ENCODE peak calls at places on chromosomes 16 and 17, in nine cellular contexts. N is activated T-helper 2 cell treated with anti-CD3 and anti-CD28 coated beads, Interferon-gamma antibody, Interleukin-2, Interleukin-4, amounts not matched to agents 10 μg/mL and 5 μg/mL and 100 μg/mL, durations not matched to agents 14 hours and 24 hours and 36 hours; L is AG09319; F is nucleus accumbens; U is stimulated activated CD4-positive, alpha-beta T cell treated with anti-CD3 and anti-CD28 coated beads, TNF-alpha, amount 100 ng/mL, for 48 hours; O is T-helper 1 cell; H is upper lobe of right lung; K is lung microvascular endothelial cell; Y is GM23248. A is an unnamed sample.
A peak's percentile ranks its signal among the peaks of the same experiment; 100 is the strongest.

GRCh38 chr17:41928693-41929251 is 1.6 kb upstream of the ODAD4 start:
- DNase-seq in K (no peak), N (no peak), F (no peak), H (no peak), O (no peak), Y (no peak), L (no peak), U (no peak), A (no peak)

GRCh38 chr17:81412490-81413093 is 17.3 kb downstream of the BAHCC1 start:
- DNase-seq in L (no peak), Y (no peak), F (no peak), K (peak; percentile 48), N (no peak), H (no peak), O (no peak), U (peak; percentile 41), A (no peak)

GRCh38 chr16:19745286-19746018 is 27.4 kb downstream of the IQCK start:
- DNase-seq in U (no peak), F (no peak), N (no peak), H (no peak), L (peak; percentile 11), K (no peak), O (no peak), Y (peak; percentile 62), A (no peak)

GRCh38 chr17:55023626-55024025 is 55.1 kb downstream of the STXBP4 start:
- DNase-seq in Y (no peak), K (no peak), H (no peak), N (no peak), L (no peak), U (no peak), O (no peak), F (no peak), A (no peak)

GRCh38 chr17:56819431-56820145 is 14.1 kb downstream of the C17orf67 start:
- DNase-seq in H (no peak), U (peak; percentile 71), K (peak; percentile 78), Y (peak; percentile 71), N (peak; percentile 63), F (peak; percentile 38), L (no peak), O (peak; percentile 68), A (peak; percentile 2)

GRCh38 chr17:44628234-44629188 is 27.8 kb upstream of the MEIOC start:
- DNase-seq in F (peak; percentile 47), H (no peak), U (no peak), L (no peak), K (peak; percentile 6), N (no peak), Y (no peak), O (no peak), A (no peak)

GRCh38 chr17:2958706-2959222 is 104.6 kb downstream of the OR1D5 start:
- DNase-seq in F (no peak), O (no peak), K (no peak), U (no peak), Y (no peak), L (no peak), H (peak; percentile 10), N (no peak), A (no peak)

GRCh38 chr16:74901606-74902005 is 83.3 kb downstream of the WDR59 start:
- DNase-seq in F (no peak), Y (no peak), N (no peak), K (no peak), L (no peak), O (no peak), H (no peak), U (no peak), A (no peak)

GRCh38 chr16:51853586-51853985 is 693.4 kb downstream of the TOX3 start:
- DNase-seq in N (no peak), U (no peak), L (no peak), Y (no peak), H (no peak), K (no peak), O (no peak), F (no peak), A (no peak)

GRCh38 chr17:75758131-75758905 is 6.7 kb downstream of the GALK1 start:
- DNase-seq in N (no peak), F (no peak), K (no peak), L (no peak), U (no peak), O (no peak), H (no peak), Y (no peak), A (no peak)

GRCh38 chr16:64417711-64418227 is 704.1 kb downstream of the CDH11 start:
- DNase-seq in H (no peak), N (no peak), K (peak; percentile 8), U (no peak), L (peak; percentile 75), Y (peak; percentile 72), F (no peak), O (no peak), A (no peak)

GRCh38 chr16:80480664-80481063 is 60.1 kb upstream of the DYNLRB2 start:
- DNase-seq in Y (no peak), O (no peak), U (no peak), H (no peak), L (no peak), F (no peak), N (no peak), K (no peak), A (no peak)

GRCh38 chr17:54196751-54197150 is 374.0 kb downstream of the KIF2B start:
- DNase-seq in O (no peak), N (no peak), H (no peak), Y (no peak), U (no peak), K (no peak), F (no peak), L (no peak), A (no peak)

GRCh38 chr16:83305092-83305491 is 502.7 kb upstream of the HSBP1 start:
- DNase-seq in H (no peak), Y (peak; percentile 93), O (no peak), L (peak; percentile 54), N (no peak), K (peak; percentile 96), F (no peak), U (no peak), A (no peak)

GRCh38 chr17:74569392-74570003 is 2.2 kb upstream of the CD300H start:
- DNase-seq in Y (peak; percentile 98), U (peak; percentile 14), O (no peak), F (no peak), N (no peak), L (peak; percentile 63), H (no peak), K (peak; percentile 8), A (no peak)

GRCh38 chr17:50634123-50634914 is at the start of gene ABCC3:
- DNase-seq in Y (peak; percentile 68), K (no peak), L (no peak), N (no peak), H (peak; percentile 89), F (no peak), U (no peak), O (no peak), A (no peak)

GRCh38 chr16:23587726-23588125 is 8.4 kb downstream of the NDUFAB1 start:
- DNase-seq in Y (peak; percentile 85), N (no peak), K (peak; percentile 64), U (no peak), F (no peak), O (no peak), H (no peak), L (peak; percentile 12), A (no peak)

GRCh38 chr17:8839410-8839935 is 28.0 kb downstream of the PIK3R6 start:
- DNase-seq in F (no peak), U (no peak), N (no peak), H (no peak), O (no peak), L (no peak), Y (no peak), K (no peak), A (no peak)

GRCh38 chr17:82536220-82537201 is 17.0 kb downstream of the FOXK2 start:
- DNase-seq in U (no peak), L (no peak), Y (peak; percentile 88), H (no peak), K (peak; percentile 92), O (no peak), F (no peak), N (no peak), A (no peak)

GRCh38 chr17:57121308-57122042 is 36.4 kb downstream of the AKAP1 start:
- DNase-seq in K (peak; percentile 43), Y (peak; percentile 66), L (no peak), U (no peak), N (no peak), H (no peak), O (no peak), F (peak; percentile 3), A (no peak)

GRCh38 chr16:88900653-88901052 is 34.2 kb upstream of the PABPN1L start:
- DNase-seq in K (no peak), H (peak; percentile 76), O (no peak), U (no peak), Y (no peak), L (no peak), F (no peak), N (no peak), A (no peak)

GRCh38 chr17:68497885-68498319 is 14.3 kb upstream of the PRKAR1A start:
- DNase-seq in Y (no peak), N (no peak), L (no peak), F (no peak), H (no peak), K (no peak), O (no peak), U (no peak), A (no peak)

GRCh38 chr17:795721-796120 is 13.6 kb downstream of the MRM3 start:
- DNase-seq in N (no peak), Y (no peak), K (no peak), L (no peak), H (no peak), F (no peak), O (no peak), U (no peak), A (no peak)

GRCh38 chr16:57694556-57695377 is at the start of gene DRC7:
- DNase-seq in L (no peak), F (peak; percentile 49), N (no peak), H (no peak), U (no peak), O (no peak), Y (peak; percentile 38), K (peak; percentile 50), A (peak; percentile 14)

GRCh38 chr17:78398390-78398789 is 19.9 kb downstream of the PGS1 start:
- DNase-seq in O (no peak), K (no peak), U (no peak), F (no peak), N (no peak), Y (no peak), H (no peak), L (no peak), A (no peak)

GRCh38 chr17:45432405-45433113 is at the start of gene ARHGAP27:
- DNase-seq in K (peak; percentile 64), U (no peak), L (no peak), N (no peak), H (peak; percentile 87), F (no peak), Y (peak; percentile 52), O (no peak), A (no peak)

GRCh38 chr17:63546308-63547082 is 3.8 kb upstream of the DCAF7 start:
- DNase-seq in O (no peak), N (no peak), K (no peak), Y (no peak), F (no peak), H (peak; percentile 44), L (no peak), U (no peak), A (no peak)

GRCh38 chr16:89409161-89409711 is 81.1 kb downstream of the ANKRD11 start:
- DNase-seq in F (no peak), U (peak; percentile 37), H (no peak), O (peak; percentile 67), N (peak; percentile 43), Y (peak; percentile 77), K (peak; percentile 36), L (no peak), A (no peak)

GRCh38 chr16:69057400-69058378 is 47.8 kb upstream of the HAS3 start:
- DNase-seq in N (no peak), F (no peak), U (no peak), K (peak; percentile 77), O (no peak), Y (peak; percentile 94), L (no peak), H (no peak), A (no peak)

GRCh38 chr17:43976956-43977837 is 23.5 kb upstream of the PYY start:
- DNase-seq in H (no peak), U (no peak), Y (no peak), O (no peak), K (no peak), N (no peak), L (no peak), F (no peak), A (no peak)

GRCh38 chr16:50331570-50331969 is 37.2 kb downstream of the BRD7 start:
- DNase-seq in H (no peak), N (no peak), U (no peak), K (no peak), L (no peak), F (no peak), Y (no peak), O (no peak), A (no peak)

A was measured in substantia nigra.